ENCODE peak calls at places on chromosomes 4 and X, in six cellular contexts. F is fibroblast of the aortic adventitia; L is stomach; H is H7; K is sigmoid colon; Z is CD8-positive, alpha-beta T cell. Y is an unnamed sample.

GRCh38 chr4:78370625-78371372 is 180.8 kb upstream of the ANXA3 start:
- DNase-seq in K (no peak), F (peak; percentile 10), L (no peak), Z (no peak), H (no peak), Y (peak; percentile 6)

GRCh38 chrX:119617511-119618164 is 11.4 kb upstream of the NKRF start:
- DNase-seq in K (no peak), L (peak; percentile 39), H (no peak), Z (no peak), F (no peak), Y (no peak)

GRCh38 chr4:47647544-47647943 is 162.5 kb downstream of the ATP10D start:
- DNase-seq in L (no peak), Z (no peak), K (no peak), H (no peak), F (no peak), Y (no peak)

GRCh38 chrX:3548743-3549441 is 164.6 kb downstream of the PRKX start:
- DNase-seq in K (no peak), F (peak; percentile 87), L (no peak), Z (no peak), H (no peak), Y (peak; percentile 89)

GRCh38 chrX:56572975-56573374 is 9.5 kb downstream of the UBQLN2 start:
- DNase-seq in Z (peak; percentile 42), L (no peak), K (no peak), F (no peak), H (no peak), Y (no peak)

GRCh38 chr4:155602351-155603140 is 64.1 kb upstream of the GUCY1A1 start:
- DNase-seq in Z (no peak), F (no peak), K (no peak), H (no peak), L (no peak), Y (peak; percentile 76)

GRCh38 chr4:74111990-74112389 is 13.0 kb upstream of the CXCL2 start:
- DNase-seq in Z (no peak), H (no peak), F (peak; percentile 96), L (no peak), K (no peak), Y (peak; percentile 72)

GRCh38 chr4:176139518-176139917 is 55.9 kb downstream of the SPATA4 start:
- DNase-seq in F (no peak), K (no peak), Z (no peak), H (no peak), L (no peak), Y (no peak)

GRCh38 chr4:76198411-76199237 is 15.0 kb downstream of the SCARB2 start:
- DNase-seq in H (no peak), L (peak; percentile 54), K (peak; percentile 94), F (peak; percentile 87), Z (no peak), Y (peak; percentile 83)

GRCh38 chr4:91485415-91485814 is 818.4 kb upstream of the GRID2 start:
- DNase-seq in Z (no peak), F (no peak), K (no peak), H (no peak), L (no peak), Y (no peak)

GRCh38 chr4:67565284-67565683 is 6.8 kb downstream of the STAP1 start:
- DNase-seq in L (no peak), H (no peak), F (peak; percentile 69), K (no peak), Z (no peak), Y (peak; percentile 42)

GRCh38 chr4:169968999-169969398 is 57.2 kb downstream of the MFAP3L start:
- DNase-seq in L (no peak), F (peak; percentile 69), Z (no peak), K (no peak), H (no peak), Y (peak; percentile 93)

GRCh38 chrX:22686138-22686541 is 313.6 kb upstream of the DDX53 start:
- DNase-seq in L (no peak), H (peak; percentile 22), F (peak; percentile 97), Z (no peak), K (peak; percentile 61), Y (peak; percentile 22)

GRCh38 chrX:70411475-70411874 is 11.6 kb upstream of the GDPD2 start:
- DNase-seq in F (no peak), H (no peak), Z (no peak), K (no peak), L (no peak), Y (no peak)

GRCh38 chr4:16579866-16580265 is 318.6 kb downstream of the LDB2 start:
- DNase-seq in F (peak; percentile 26), L (no peak), Z (no peak), K (no peak), H (no peak), Y (peak; percentile 47)

GRCh38 chr4:52265781-52266525 is 214.8 kb downstream of the SPATA18 start:
- DNase-seq in F (no peak), H (no peak), L (no peak), Z (no peak), K (no peak), Y (no peak)

GRCh38 chrX:78945186-78945912 is at the start of gene P2RY10:
- DNase-seq in K (no peak), Z (peak; percentile 51), F (no peak), L (no peak), H (no peak), Y (no peak)

GRCh38 chr4:87132035-87132434 is 88.4 kb downstream of the KLHL8 start:
- DNase-seq in L (no peak), H (no peak), F (no peak), Z (no peak), K (no peak), Y (no peak)

GRCh38 chrX:129777218-129777768 is 2.5 kb upstream of the SASH3 start:
- DNase-seq in F (no peak), K (no peak), L (peak; percentile 71), H (peak; percentile 63), Z (peak; percentile 79), Y (no peak)

GRCh38 chr4:52407545-52407944 is 251.6 kb downstream of the USP46 start:
- DNase-seq in F (no peak), Z (no peak), L (no peak), H (no peak), K (no peak), Y (peak; percentile 3)

GRCh38 chr4:149194061-149194460 is 621.6 kb downstream of the IQCM start:
- DNase-seq in H (no peak), F (no peak), Z (no peak), L (no peak), K (no peak), Y (no peak)

GRCh38 chr4:74671074-74671698 is 123.1 kb downstream of the BTC start:
- DNase-seq in L (peak; percentile 46), F (peak; percentile 82), Z (peak; percentile 48), K (no peak), H (peak; percentile 33), Y (peak; percentile 55)

GRCh38 chrX:40470830-40471429 is 109.8 kb upstream of the ATP6AP2 start:
- DNase-seq in Z (no peak), K (no peak), H (peak; percentile 53), F (no peak), L (no peak), Y (no peak)

GRCh38 chrX:13005671-13006473 is 31.0 kb downstream of the TMSB4X start:
- DNase-seq in Z (peak; percentile 29), H (no peak), F (peak; percentile 79), K (no peak), L (peak; percentile 54), Y (peak; percentile 26)
- H3K4me3 ChIP-seq in Z (peak overlapping the region; percentile 3), H (no peak overlapping the region), F (no peak overlapping the region), K (no peak overlapping the region), L (no peak overlapping the region), Y (no peak overlapping the region)

DNA sequence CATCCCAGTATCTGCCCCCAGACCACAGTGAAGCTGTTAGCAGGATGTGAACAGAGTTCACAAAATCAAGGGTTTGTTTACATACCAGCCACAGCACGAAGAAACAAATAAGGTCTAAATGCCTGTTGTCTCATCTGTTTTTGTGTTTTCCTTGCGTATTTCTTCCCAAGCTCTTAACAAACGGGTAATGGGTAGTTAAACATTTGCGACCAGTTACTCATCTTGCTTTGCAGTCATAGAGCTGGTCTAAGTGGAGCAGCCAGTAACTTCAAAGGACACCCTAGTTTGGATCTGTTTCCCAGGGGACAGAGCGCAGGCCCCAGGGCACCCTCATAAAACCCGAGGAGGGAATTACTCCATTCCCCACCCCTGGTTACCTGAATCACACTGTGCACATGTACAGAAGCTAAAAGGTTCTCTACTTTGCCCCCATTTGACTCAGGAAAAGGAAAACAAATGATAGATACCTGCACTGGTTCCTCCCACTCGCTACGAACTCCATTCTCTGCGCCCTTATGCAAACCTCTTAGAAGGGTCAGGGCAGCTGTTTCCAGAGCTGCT is 68.8 kb downstream of the MAML3 start:
- DNase-seq in Z (no peak), H (no peak), K (no peak), L (no peak), F (no peak), Y (no peak)
- H3K4me3 ChIP-seq in Z (no peak overlapping the region), H (no peak overlapping the region), K (no peak overlapping the region), L (no peak overlapping the region), F (no peak overlapping the region), Y (no peak overlapping the region)

GRCh38 chr4:13547563-13548041 is 3.3 kb upstream of the NKX3-2 start:
- DNase-seq in K (peak; percentile 79), L (no peak), H (peak; percentile 88), Z (peak; percentile 45), F (no peak), Y (no peak)
- H3K4me3 ChIP-seq in K (peak overlapping the region; percentile 56), L (peak overlapping the region; percentile 43), H (peak overlapping the region; percentile 53), Z (peak overlapping the region; percentile 57), F (peak overlapping the region; percentile 40), Y (no peak overlapping the region)

DNA sequence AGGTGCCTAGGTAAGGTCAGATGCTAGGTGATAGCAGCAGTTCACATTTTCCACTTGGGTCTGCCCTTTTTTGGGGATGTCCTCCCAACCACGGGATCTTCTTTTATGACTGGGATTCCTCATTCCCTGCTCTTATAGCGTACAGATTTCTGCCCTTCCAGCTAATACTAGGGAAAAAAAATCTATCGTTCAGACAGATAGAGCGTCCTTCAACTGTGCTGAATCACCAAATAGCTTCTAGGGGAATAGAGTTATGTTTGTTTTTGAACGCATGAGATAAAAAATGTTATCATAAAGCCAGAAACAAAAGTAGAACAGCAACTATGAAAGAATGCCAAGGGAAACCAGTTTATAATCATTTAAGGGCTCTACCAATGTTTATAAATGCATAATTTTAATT is 13.0 kb downstream of the RAP2C start:
- DNase-seq in H (no peak), Z (no peak), F (peak; percentile 11), L (no peak), K (no peak), Y (no peak)
- H3K4me3 ChIP-seq in H (no peak overlapping the region), Z (no peak overlapping the region), F (no peak overlapping the region), L (no peak overlapping the region), K (no peak overlapping the region), Y (no peak overlapping the region)

GRCh38 chr4:56477192-56477706 is 9.8 kb downstream of the SRP72 start:
- DNase-seq in F (no peak), H (no peak), L (no peak), K (no peak), Z (no peak), Y (no peak)
- H3K4me3 ChIP-seq in F (no peak overlapping the region), H (no peak overlapping the region), L (no peak overlapping the region), K (no peak overlapping the region), Z (no peak overlapping the region), Y (no peak overlapping the region)

DNA sequence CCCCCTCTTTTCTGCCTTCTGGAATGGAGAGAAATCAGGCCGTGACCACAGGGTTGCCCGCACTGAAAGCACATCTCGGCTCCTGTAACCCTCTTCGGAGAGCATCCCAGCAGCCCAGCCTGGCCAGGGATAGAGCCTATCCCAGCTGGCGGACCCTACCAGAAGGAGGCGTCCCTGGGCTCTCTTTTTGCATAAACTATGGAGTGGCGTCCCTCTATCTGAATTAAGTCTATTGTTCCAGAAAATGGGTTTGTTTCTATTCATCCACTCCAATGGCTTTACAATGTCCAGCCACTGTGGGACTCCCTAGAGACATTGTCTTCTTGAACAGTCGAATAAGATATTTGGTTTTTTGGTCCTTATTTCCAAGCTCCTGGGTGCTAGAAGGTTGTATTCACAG is 689 bp upstream of the NHSL2 start:
- DNase-seq in H (peak; percentile 49), K (peak; percentile 79), F (peak; percentile 11), Z (no peak), L (no peak), Y (peak; percentile 4)
- H3K4me3 ChIP-seq in H (peak overlapping the region; percentile 87), K (peak overlapping the region; percentile 59), F (no peak overlapping the region), Z (no peak overlapping the region), L (peak overlapping the region; percentile 50), Y (peak overlapping the region; percentile 50)